ENCODE peak calls at places on chromosomes 13 and 19, in four cellular contexts. T is trophoblast cell, F is neuronal stem cell, U is H1. K is an unnamed sample.

GRCh38 chr19:10517361-10517759 is at the start of gene S1PR5:
- DNase-seq in T (peak; percentile 34), U (no peak), F (no peak), K (peak; percentile 62)

GRCh38 chr13:94703721-94704314 is 8.5 kb downstream of the SOX21 start:
- DNase-seq in F (no peak), T (no peak), U (peak; percentile 57), K (no peak)

GRCh38 chr13:31653730-31654129 is 85.6 kb upstream of the RXFP2 start:
- DNase-seq in T (no peak), F (no peak), U (no peak), K (no peak)

GRCh38 chr19:11169896-11170678 is 14.5 kb upstream of the SPC24 start:
- DNase-seq in U (no peak), F (no peak), T (no peak), K (no peak)

GRCh38 chr19:7562646-7563393 is 27.3 kb downstream of the PNPLA6 start:
- DNase-seq in F (no peak), U (peak; percentile 75), T (peak; percentile 21), K (no peak)

GRCh38 chr13:24042710-24043440 is 117.6 kb upstream of the SPATA13 start:
- DNase-seq in T (peak; percentile 19), F (no peak), U (no peak), K (peak; percentile 83)

GRCh38 chr19:19652482-19653295 is 9.2 kb upstream of the GMIP start:
- DNase-seq in T (no peak), F (no peak), U (no peak), K (no peak)

GRCh38 chr13:112328936-112329335 is 47.2 kb upstream of the SPACA7 start:
- DNase-seq in U (no peak), T (no peak), F (no peak), K (no peak)

GRCh38 chr13:75076476-75076875 is 405.5 kb downstream of the TBC1D4 start:
- DNase-seq in U (no peak), F (no peak), T (no peak), K (no peak)

GRCh38 chr13:46354143-46355087 is 32.6 kb downstream of the RUBCNL start:
- DNase-seq in U (no peak), T (peak; percentile 67), F (no peak), K (peak; percentile 97)

GRCh38 chr19:50843701-50844221 is 10.4 kb upstream of the KLK15 start:
- DNase-seq in F (no peak), U (no peak), T (no peak), K (no peak)

GRCh38 chr13:107450931-107451330 is 764.4 kb downstream of the LIG4 start:
- DNase-seq in F (no peak), U (no peak), T (no peak), K (peak; percentile 99)

GRCh38 chr13:19184176-19184575 is 2.6 kb upstream of the TUBA3C start:
- DNase-seq in U (no peak), F (no peak), T (no peak), K (no peak)

GRCh38 chr13:37923236-37923635 is 53.7 kb upstream of the TRPC4 start:
- DNase-seq in F (no peak), U (no peak), T (no peak), K (peak; percentile 14)

GRCh38 chr13:84132491-84132890 is 250.2 kb upstream of the SLITRK1 start:
- DNase-seq in T (no peak), F (no peak), U (no peak), K (no peak)

GRCh38 chr19:40223135-40223822 is 3.2 kb downstream of the CCNP start:
- DNase-seq in U (peak; percentile 89), T (peak; percentile 44), F (no peak), K (no peak)

GRCh38 chr13:72141845-72142470 is 275.0 kb upstream of the DACH1 start:
- DNase-seq in F (no peak), U (no peak), T (no peak), K (no peak)

GRCh38 chr19:36051637-36052036 is 2.4 kb downstream of the THAP8 start:
- DNase-seq in F (no peak), U (peak; percentile 60), T (no peak), K (no peak)

GRCh38 chr13:98203641-98204326 is 26.7 kb upstream of the RNF113B start:
- DNase-seq in F (no peak), T (peak; percentile 37), U (no peak), K (no peak)

GRCh38 chr19:30425885-30426838 is 54.0 kb downstream of the ZNF536 start:
- DNase-seq in T (no peak), U (peak; percentile 20), F (no peak), K (no peak)

GRCh38 chr13:67318398-67318797 is 88.3 kb upstream of the PCDH9 start:
- DNase-seq in F (no peak), U (no peak), T (no peak), K (no peak)

GRCh38 chr19:48639483-48640375 is 2.5 kb upstream of the DBP start:
- DNase-seq in T (no peak), U (no peak), F (no peak), K (no peak)
- H2BK12ac ChIP-seq in T (no peak overlapping the region), U (peak overlapping the region; percentile 97), F (peak overlapping the region; percentile 78), K (peak overlapping the region; percentile 54)

DNA sequence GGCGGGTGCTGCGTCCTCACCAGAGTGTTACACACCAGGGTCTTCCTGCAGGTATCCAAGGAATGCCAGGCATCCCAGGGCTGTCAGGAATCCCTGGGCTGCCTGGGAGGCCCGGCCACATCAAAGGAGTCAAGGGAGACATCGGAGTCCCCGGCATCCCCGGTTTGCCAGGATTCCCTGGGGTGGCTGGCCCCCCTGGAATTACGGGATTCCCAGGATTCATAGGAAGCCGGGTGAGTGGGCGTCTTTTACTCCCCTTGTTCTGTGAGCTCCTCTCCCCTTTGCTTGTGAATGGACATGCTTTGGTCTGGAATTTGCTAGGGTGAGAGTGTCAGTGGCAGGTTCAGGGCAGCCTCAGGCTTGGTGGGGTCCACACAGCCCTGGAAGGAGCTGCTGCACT is 75.9 kb downstream of the RAB20 start:
- DNase-seq in T (peak; percentile 64), F (peak; percentile 56), U (peak; percentile 77), K (peak; percentile 43)
- H2BK12ac ChIP-seq in T (peak overlapping the region; percentile 66), F (no peak overlapping the region), U (peak overlapping the region; percentile 89), K (peak overlapping the region; percentile 59)

DNA sequence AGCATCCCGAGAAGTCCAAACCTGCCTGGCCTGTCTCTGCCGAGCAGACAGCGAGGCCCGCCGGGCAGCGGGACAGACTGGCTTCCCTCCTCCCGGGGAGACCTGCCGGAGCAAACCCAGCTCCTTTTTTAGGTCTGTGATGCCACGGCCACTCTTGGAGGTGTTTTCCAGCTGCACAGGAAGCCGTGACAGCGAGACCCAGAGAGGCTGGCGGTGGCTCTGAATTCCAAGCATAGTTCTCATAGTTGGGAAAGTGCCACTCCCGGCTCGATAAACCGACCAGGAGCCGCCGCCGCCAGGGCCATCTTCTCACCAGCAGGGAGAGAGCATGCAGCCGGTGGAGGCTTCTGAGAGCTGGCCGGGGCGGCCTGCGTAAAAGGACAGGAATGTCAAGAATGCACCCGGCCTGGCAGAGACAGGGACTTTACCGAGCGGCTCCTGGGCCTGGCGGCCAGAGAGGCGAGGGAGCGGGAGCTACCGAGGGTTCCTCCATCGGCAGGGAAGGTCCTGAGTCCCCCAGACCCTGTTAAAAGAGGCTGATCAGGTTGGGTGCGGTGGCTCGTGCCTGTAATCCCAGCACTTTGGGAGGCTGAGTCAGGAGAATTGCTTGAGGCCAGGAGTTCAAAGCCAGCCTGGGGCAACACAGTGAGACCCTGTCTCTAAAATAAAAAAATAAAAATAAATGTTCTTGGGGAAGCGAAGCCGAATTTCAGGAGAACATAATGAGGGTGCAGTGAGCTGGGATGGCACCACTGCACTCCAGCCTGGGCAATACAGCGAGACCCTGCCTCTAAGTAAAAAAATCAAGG is 64.9 kb downstream of the GADD45B start:
- DNase-seq in T (peak; percentile 99), F (peak; percentile 93), U (peak; percentile 90), K (peak; percentile 98)
- H2BK12ac ChIP-seq in T (peak overlapping the region; percentile 97), F (no peak overlapping the region), U (peak overlapping the region; percentile 96), K (peak overlapping the region; percentile 83)

DNA sequence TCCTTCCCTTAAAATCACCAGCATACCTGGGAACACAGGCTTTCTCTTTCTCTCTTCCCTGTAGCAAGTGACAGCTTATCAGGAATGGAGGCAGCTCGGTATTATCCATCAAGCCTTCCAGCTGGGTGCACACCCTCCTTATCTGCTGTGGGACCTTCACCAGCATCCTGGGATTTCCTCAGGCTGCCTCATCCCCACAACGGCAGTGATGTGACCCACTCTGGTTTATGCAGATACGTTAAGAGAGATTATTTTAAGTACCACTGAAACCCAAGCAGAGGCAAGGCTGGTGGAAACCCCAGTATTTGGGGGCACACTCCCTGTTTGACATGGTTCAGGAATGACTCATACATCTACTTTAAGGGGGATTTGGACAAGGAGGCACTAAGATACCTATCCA is 192.1 kb downstream of the TM9SF2 start:
- DNase-seq in T (no peak), U (no peak), F (no peak), K (no peak)
- H2BK12ac ChIP-seq in T (no peak overlapping the region), U (peak overlapping the region; percentile 77), F (no peak overlapping the region), K (no peak overlapping the region)

DNA sequence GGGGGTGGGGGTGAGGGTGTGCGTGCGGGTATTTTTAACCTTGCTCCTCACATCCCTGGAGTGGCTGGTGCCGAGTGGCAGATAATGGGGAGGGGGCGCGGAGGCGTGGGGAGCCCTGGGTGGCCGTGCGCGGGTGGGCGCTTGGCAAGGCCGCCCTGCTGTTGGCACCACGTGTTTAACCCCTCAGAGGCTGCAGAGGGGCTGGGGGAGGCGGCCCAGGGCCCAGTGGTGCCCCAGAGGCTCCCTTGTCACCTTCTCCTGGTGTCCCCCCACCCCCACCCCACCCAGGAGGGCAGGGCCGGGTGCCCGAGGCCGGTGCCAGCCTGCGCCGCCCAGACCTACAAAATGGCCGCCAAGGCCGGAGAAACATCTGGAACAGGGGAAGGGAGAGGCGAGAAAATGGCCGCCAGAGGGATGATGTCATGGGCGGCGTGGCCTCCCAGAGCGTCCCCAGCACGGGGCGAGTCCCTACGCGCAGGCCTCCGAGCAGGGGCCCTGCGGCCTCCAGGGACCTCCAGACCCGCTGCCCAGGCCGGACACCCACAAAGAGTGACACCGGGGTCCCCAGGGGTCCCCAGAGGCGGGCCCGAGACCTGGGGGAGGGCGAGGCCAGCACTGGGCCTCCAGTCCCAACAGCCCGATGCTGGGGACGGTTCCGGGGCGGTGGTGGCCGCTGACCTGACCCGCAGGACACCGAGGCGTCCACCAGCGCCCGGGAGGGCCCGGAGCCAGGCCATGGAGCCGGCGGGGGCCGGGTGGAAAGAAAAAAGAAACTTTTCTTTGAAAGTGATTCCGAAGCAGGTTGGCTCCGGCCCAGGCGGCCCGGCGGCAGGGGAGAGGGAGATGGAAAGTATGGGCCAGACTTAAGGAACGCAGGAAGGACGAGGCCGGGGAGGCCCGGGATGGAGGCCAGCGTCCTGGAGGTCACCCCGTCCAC is 38.2 kb downstream of the NFIC start:
- DNase-seq in U (no peak), T (peak; percentile 2), F (no peak), K (peak; percentile 36)
- H2BK12ac ChIP-seq in U (peak overlapping the region; percentile 39), T (no peak overlapping the region), F (peak overlapping the region; percentile 58), K (peak overlapping the region; percentile 42)

DNA sequence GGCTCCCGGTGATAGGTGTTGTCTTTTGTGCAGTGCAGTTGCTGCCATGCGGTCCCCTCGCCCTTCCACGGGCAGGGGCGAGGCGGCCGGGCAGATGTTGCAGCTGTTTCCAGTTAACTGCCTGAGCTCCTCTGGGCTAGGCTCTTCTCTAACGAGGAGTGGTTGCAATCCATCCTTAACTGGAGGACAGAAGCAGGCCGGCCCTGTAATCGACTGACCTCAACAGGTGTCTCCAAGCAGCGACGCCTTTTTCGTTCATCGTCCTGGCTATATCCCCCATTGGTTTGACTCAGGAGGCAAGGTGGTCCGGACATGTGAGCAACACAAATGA is 1.9 kb upstream of the TSC22D1 start:
- DNase-seq in T (no peak), U (no peak), F (no peak), K (no peak)
- H2BK12ac ChIP-seq in T (peak overlapping the region; percentile 27), U (peak overlapping the region; percentile 56), F (peak overlapping the region; percentile 75), K (no peak overlapping the region)

K was measured in mesenchymal stem cell.